ENCODE peak calls at places on chromosomes 3 and 15, in eight cellular contexts. One of them, this sample, is unnamed.

GRCh38 chr3:128649264-128649663 is 1.4 kb downstream of the RPN1 start:
- DNase-seq in K562: no peak
- DNase-seq in OCI-LY7: no peak
- DNase-seq in cardiac fibroblast: peak
- DNase-seq in uterus: no peak
- DNase-seq in progenitor cell of endocrine pancreas: no peak
- DNase-seq in GM13976: no peak
- DNase-seq in Peyer's patch: no peak
- DNase-seq in this sample: no peak

GRCh38 chr3:194623449-194624290 is 9.5 kb downstream of the TMEM44 start:
- DNase-seq in cardiac fibroblast: no peak
- DNase-seq in progenitor cell of endocrine pancreas: no peak
- DNase-seq in GM13976: no peak
- DNase-seq in Peyer's patch: no peak
- DNase-seq in OCI-LY7: no peak
- DNase-seq in K562: no peak
- DNase-seq in uterus: no peak
- DNase-seq in this sample: no peak

GRCh38 chr3:71219744-71220638 is 363.5 kb downstream of the FOXP1 start:
- DNase-seq in cardiac fibroblast: no peak
- DNase-seq in Peyer's patch: no peak
- DNase-seq in K562: no peak
- DNase-seq in OCI-LY7: no peak
- DNase-seq in progenitor cell of endocrine pancreas: no peak
- DNase-seq in uterus: no peak
- DNase-seq in GM13976: peak
- DNase-seq in this sample: no peak

GRCh38 chr3:18099611-18100010 is 325.5 kb downstream of the SATB1 start:
- DNase-seq in cardiac fibroblast: peak
- DNase-seq in GM13976: no peak
- DNase-seq in OCI-LY7: no peak
- DNase-seq in uterus: no peak
- DNase-seq in progenitor cell of endocrine pancreas: no peak
- DNase-seq in K562: no peak
- DNase-seq in Peyer's patch: no peak
- DNase-seq in this sample: no peak

GRCh38 chr15:55132672-55133071 is 64.1 kb downstream of the RSL24D1 start:
- DNase-seq in GM13976: no peak
- DNase-seq in OCI-LY7: no peak
- DNase-seq in progenitor cell of endocrine pancreas: no peak
- DNase-seq in cardiac fibroblast: no peak
- DNase-seq in uterus: no peak
- DNase-seq in Peyer's patch: no peak
- DNase-seq in K562: no peak
- DNase-seq in this sample: no peak

GRCh38 chr3:52245322-52246263 is at the start of gene PPM1M:
- DNase-seq in GM13976: peak
- DNase-seq in cardiac fibroblast: peak
- DNase-seq in uterus: peak
- DNase-seq in progenitor cell of endocrine pancreas: no peak
- DNase-seq in Peyer's patch: peak
- DNase-seq in OCI-LY7: no peak
- DNase-seq in K562: peak
- DNase-seq in this sample: peak

GRCh38 chr3:42557849-42558248 is 23.9 kb downstream of the SEC22C start:
- DNase-seq in progenitor cell of endocrine pancreas: no peak
- DNase-seq in Peyer's patch: peak
- DNase-seq in cardiac fibroblast: no peak
- DNase-seq in OCI-LY7: peak
- DNase-seq in uterus: no peak
- DNase-seq in K562: no peak
- DNase-seq in GM13976: no peak
- DNase-seq in this sample: no peak

GRCh38 chr3:176994393-176994792 is 202.9 kb downstream of the TBL1XR1 start:
- DNase-seq in progenitor cell of endocrine pancreas: no peak
- DNase-seq in Peyer's patch: no peak
- DNase-seq in K562: no peak
- DNase-seq in OCI-LY7: no peak
- DNase-seq in cardiac fibroblast: no peak
- DNase-seq in GM13976: no peak
- DNase-seq in uterus: no peak
- DNase-seq in this sample: no peak

GRCh38 chr3:171944109-171945016 is 95.0 kb upstream of the FNDC3B start:
- DNase-seq in cardiac fibroblast: no peak
- DNase-seq in progenitor cell of endocrine pancreas: no peak
- DNase-seq in Peyer's patch: no peak
- DNase-seq in GM13976: no peak
- DNase-seq in K562: no peak
- DNase-seq in uterus: peak
- DNase-seq in OCI-LY7: no peak
- DNase-seq in this sample: no peak

GRCh38 chr3:45596290-45596791 is 1.8 kb downstream of the LIMD1 start:
- DNase-seq in progenitor cell of endocrine pancreas: no peak
- DNase-seq in cardiac fibroblast: no peak
- DNase-seq in Peyer's patch: peak
- DNase-seq in GM13976: peak
- DNase-seq in K562: no peak
- DNase-seq in uterus: no peak
- DNase-seq in OCI-LY7: peak
- DNase-seq in this sample: no peak

GRCh38 chr15:55277116-55277564 is 12.5 kb downstream of the RAB27A start:
- DNase-seq in K562: no peak
- DNase-seq in Peyer's patch: peak
- DNase-seq in progenitor cell of endocrine pancreas: no peak
- DNase-seq in GM13976: peak
- DNase-seq in cardiac fibroblast: no peak
- DNase-seq in OCI-LY7: no peak
- DNase-seq in uterus: no peak
- DNase-seq in this sample: no peak

GRCh38 chr15:73228128-73228646 is 140.6 kb downstream of the HCN4 start:
- DNase-seq in GM13976: no peak
- DNase-seq in K562: no peak
- DNase-seq in OCI-LY7: no peak
- DNase-seq in cardiac fibroblast: no peak
- DNase-seq in progenitor cell of endocrine pancreas: no peak
- DNase-seq in Peyer's patch: no peak
- DNase-seq in uterus: no peak
- DNase-seq in this sample: no peak

GRCh38 chr3:110227987-110228386 is 843.6 kb upstream of the NECTIN3 start:
- DNase-seq in OCI-LY7: no peak
- DNase-seq in cardiac fibroblast: no peak
- DNase-seq in uterus: no peak
- DNase-seq in K562: no peak
- DNase-seq in GM13976: no peak
- DNase-seq in Peyer's patch: no peak
- DNase-seq in progenitor cell of endocrine pancreas: no peak
- DNase-seq in this sample: no peak

GRCh38 chr15:25175789-25176615 is 221.2 kb downstream of the SNRPN start:
- DNase-seq in Peyer's patch: peak
- DNase-seq in GM13976: peak
- DNase-seq in progenitor cell of endocrine pancreas: peak
- DNase-seq in K562: no peak
- DNase-seq in cardiac fibroblast: no peak
- DNase-seq in OCI-LY7: no peak
- DNase-seq in uterus: peak
- DNase-seq in this sample: peak

GRCh38 chr3:60514866-60515265 is 736.4 kb downstream of the FHIT start:
- DNase-seq in cardiac fibroblast: no peak
- DNase-seq in GM13976: no peak
- DNase-seq in K562: no peak
- DNase-seq in progenitor cell of endocrine pancreas: no peak
- DNase-seq in OCI-LY7: no peak
- DNase-seq in uterus: peak
- DNase-seq in Peyer's patch: no peak
- DNase-seq in this sample: no peak

GRCh38 chr3:113250566-113250965 is 39.2 kb downstream of the BOC start:
- DNase-seq in progenitor cell of endocrine pancreas: no peak
- DNase-seq in Peyer's patch: no peak
- DNase-seq in K562: no peak
- DNase-seq in cardiac fibroblast: no peak
- DNase-seq in uterus: no peak
- DNase-seq in OCI-LY7: no peak
- DNase-seq in GM13976: no peak
- DNase-seq in this sample: no peak

GRCh38 chr3:27728195-27729087 is 6.3 kb upstream of the EOMES start:
- DNase-seq in OCI-LY7: no peak
- DNase-seq in uterus: no peak
- DNase-seq in Peyer's patch: no peak
- DNase-seq in GM13976: no peak
- DNase-seq in K562: peak
- DNase-seq in cardiac fibroblast: peak
- DNase-seq in progenitor cell of endocrine pancreas: no peak
- DNase-seq in this sample: no peak

GRCh38 chr3:33314993-33315392 is 37.8 kb downstream of the FBXL2 start:
- DNase-seq in K562: no peak
- DNase-seq in Peyer's patch: no peak
- DNase-seq in cardiac fibroblast: no peak
- DNase-seq in GM13976: no peak
- DNase-seq in progenitor cell of endocrine pancreas: no peak
- DNase-seq in OCI-LY7: no peak
- DNase-seq in uterus: no peak
- DNase-seq in this sample: no peak

GRCh38 chr3:33317963-33318708 is 40.9 kb downstream of the FBXL2 start:
- DNase-seq in K562: no peak
- DNase-seq in progenitor cell of endocrine pancreas: no peak
- DNase-seq in OCI-LY7: no peak
- DNase-seq in GM13976: no peak
- DNase-seq in uterus: no peak
- DNase-seq in cardiac fibroblast: no peak
- DNase-seq in Peyer's patch: no peak
- DNase-seq in this sample: no peak

GRCh38 chr3:33313331-33313730 is 36.1 kb downstream of the FBXL2 start:
- DNase-seq in OCI-LY7: no peak
- DNase-seq in uterus: no peak
- DNase-seq in K562: no peak
- DNase-seq in cardiac fibroblast: peak
- DNase-seq in GM13976: no peak
- DNase-seq in Peyer's patch: no peak
- DNase-seq in progenitor cell of endocrine pancreas: no peak
- DNase-seq in this sample: no peak

GRCh38 chr3:33315826-33316225 is 38.6 kb downstream of the FBXL2 start:
- DNase-seq in uterus: no peak
- DNase-seq in cardiac fibroblast: peak
- DNase-seq in GM13976: no peak
- DNase-seq in OCI-LY7: no peak
- DNase-seq in Peyer's patch: no peak
- DNase-seq in K562: no peak
- DNase-seq in progenitor cell of endocrine pancreas: no peak
- DNase-seq in this sample: no peak

DNA sequence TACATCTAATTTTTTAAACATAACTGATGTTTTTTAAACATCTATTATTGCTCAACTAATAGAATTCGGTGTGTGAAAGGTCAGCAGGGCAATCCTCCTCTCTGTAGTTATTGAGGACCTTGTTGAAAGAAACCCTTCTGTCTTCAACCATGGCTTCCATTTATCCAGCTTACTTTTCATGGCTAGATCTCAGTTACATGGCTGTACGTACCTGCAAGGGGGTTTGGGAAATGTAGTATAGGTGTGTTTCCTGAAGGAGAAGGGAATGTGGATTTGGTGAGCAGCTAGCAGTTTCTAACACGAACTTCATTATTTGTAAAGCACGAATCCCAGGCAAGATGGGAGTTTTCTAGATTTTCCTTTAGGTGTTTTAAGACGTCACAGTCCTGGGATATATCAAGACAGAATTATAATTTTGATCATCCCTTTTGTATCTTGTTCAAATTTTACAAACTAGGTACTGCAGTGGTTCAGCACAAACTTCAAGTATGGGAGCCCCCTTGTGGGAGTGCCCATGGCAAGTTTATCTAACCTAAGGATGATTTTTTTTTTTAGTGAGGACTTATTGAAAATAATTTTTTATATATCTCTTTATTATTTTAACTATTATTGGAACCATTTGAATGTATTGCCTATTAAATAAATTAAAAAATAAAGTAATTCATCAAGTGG is 41.6 kb downstream of the FBXL2 start:
- DNase-seq in OCI-LY7: peak
- DNase-seq in K562: no peak
- DNase-seq in progenitor cell of endocrine pancreas: no peak
- DNase-seq in cardiac fibroblast: peak
- DNase-seq in GM13976: no peak
- DNase-seq in Peyer's patch: no peak
- DNase-seq in uterus: no peak
- DNase-seq in this sample: no peak
- TF ChIP-seq CTCF in OCI-LY7: peak
- TF ChIP-seq CTCF in K562: peak
- TF ChIP-seq CTCF in progenitor cell of endocrine pancreas: no peak
- TF ChIP-seq CTCF in cardiac fibroblast: peak
- TF ChIP-seq CTCF in GM13976: no peak
- TF ChIP-seq CTCF in Peyer's patch: no peak
- TF ChIP-seq CTCF in uterus: no peak
- TF ChIP-seq CTCF in this sample: peak

GRCh38 chr3:168493412-168494205 is 397.9 kb upstream of the GOLIM4 start:
- DNase-seq in cardiac fibroblast: no peak
- DNase-seq in Peyer's patch: no peak
- DNase-seq in OCI-LY7: no peak
- DNase-seq in K562: no peak
- DNase-seq in GM13976: no peak
- DNase-seq in progenitor cell of endocrine pancreas: no peak
- DNase-seq in uterus: no peak
- DNase-seq in this sample: no peak
- TF ChIP-seq CTCF in cardiac fibroblast: no peak
- TF ChIP-seq CTCF in Peyer's patch: no peak
- TF ChIP-seq CTCF in OCI-LY7: no peak
- TF ChIP-seq CTCF in K562: no peak
- TF ChIP-seq CTCF in GM13976: no peak
- TF ChIP-seq CTCF in progenitor cell of endocrine pancreas: no peak
- TF ChIP-seq CTCF in uterus: no peak
- TF ChIP-seq CTCF in this sample: no peak

GRCh38 chr3:167148121-167148520 is 232.0 kb downstream of the ZBBX start:
- DNase-seq in OCI-LY7: no peak
- DNase-seq in GM13976: no peak
- DNase-seq in uterus: no peak
- DNase-seq in cardiac fibroblast: no peak
- DNase-seq in progenitor cell of endocrine pancreas: no peak
- DNase-seq in K562: no peak
- DNase-seq in Peyer's patch: no peak
- DNase-seq in this sample: no peak

DNA sequence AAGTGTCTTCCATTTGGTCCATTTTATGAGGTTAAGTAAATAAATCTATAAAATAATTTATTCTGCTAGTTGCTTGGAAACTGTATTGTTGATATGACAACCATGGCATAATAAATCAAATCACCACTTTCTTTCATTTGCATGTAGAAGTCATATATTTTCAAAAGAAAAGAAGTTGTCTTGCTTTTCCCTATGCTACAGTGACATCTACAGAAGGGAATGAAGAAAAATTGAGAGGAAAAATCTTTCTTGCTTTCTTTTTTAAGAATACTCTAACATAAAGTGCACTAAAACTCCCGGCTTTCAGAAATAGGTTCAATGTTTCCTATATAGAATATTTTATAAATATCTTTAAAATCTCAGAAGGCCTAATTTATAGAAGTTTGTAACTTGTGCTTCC is 228.4 kb downstream of the ZBBX start:
- DNase-seq in uterus: no peak
- DNase-seq in K562: no peak
- DNase-seq in GM13976: no peak
- DNase-seq in progenitor cell of endocrine pancreas: no peak
- DNase-seq in OCI-LY7: no peak
- DNase-seq in cardiac fibroblast: no peak
- DNase-seq in Peyer's patch: no peak
- DNase-seq in this sample: no peak
- TF ChIP-seq CTCF in uterus: no peak
- TF ChIP-seq CTCF in K562: no peak
- TF ChIP-seq CTCF in GM13976: no peak
- TF ChIP-seq CTCF in progenitor cell of endocrine pancreas: no peak
- TF ChIP-seq CTCF in OCI-LY7: no peak
- TF ChIP-seq CTCF in cardiac fibroblast: no peak
- TF ChIP-seq CTCF in Peyer's patch: no peak
- TF ChIP-seq CTCF in this sample: no peak

GRCh38 chr3:119420196-119420595 is 43.2 kb downstream of the TMEM39A start:
- DNase-seq in uterus: no peak
- DNase-seq in GM13976: no peak
- DNase-seq in K562: no peak
- DNase-seq in Peyer's patch: no peak
- DNase-seq in progenitor cell of endocrine pancreas: no peak
- DNase-seq in cardiac fibroblast: no peak
- DNase-seq in OCI-LY7: no peak
- DNase-seq in this sample: no peak
- TF ChIP-seq CTCF in uterus: no peak
- TF ChIP-seq CTCF in GM13976: no peak
- TF ChIP-seq CTCF in K562: peak
- TF ChIP-seq CTCF in Peyer's patch: no peak
- TF ChIP-seq CTCF in progenitor cell of endocrine pancreas: peak
- TF ChIP-seq CTCF in cardiac fibroblast: no peak
- TF ChIP-seq CTCF in OCI-LY7: peak
- TF ChIP-seq CTCF in this sample: peak

This sample was measured in type B pancreatic cell.